ENCODE peak calls at places on chromosome 3, in six cellular contexts. One of them, this sample, is unnamed.

GRCh38 chr3:9769012-9769411 is 735 bp downstream of the CAMK1 start:
- DNase-seq in A549: no peak
- DNase-seq in epithelial cell of proximal tubule: no peak
- DNase-seq in left lung: no peak
- DNase-seq in DND-41: no peak
- DNase-seq in mammary epithelial cell: no peak
- DNase-seq in this sample: no peak

GRCh38 chr3:71973337-71974030 is 188.5 kb upstream of the PROK2 start:
- DNase-seq in A549: no peak
- DNase-seq in epithelial cell of proximal tubule: no peak
- DNase-seq in left lung: peak; percentile 60
- DNase-seq in DND-41: no peak
- DNase-seq in mammary epithelial cell: peak; percentile 71
- DNase-seq in this sample: no peak

GRCh38 chr3:11508346-11509174 is 135.2 kb downstream of the VGLL4 start:
- DNase-seq in A549: no peak
- DNase-seq in epithelial cell of proximal tubule: no peak
- DNase-seq in left lung: no peak
- DNase-seq in DND-41: no peak
- DNase-seq in mammary epithelial cell: no peak
- DNase-seq in this sample: no peak

GRCh38 chr3:73680696-73681095 is 56.0 kb upstream of the PDZRN3 start:
- DNase-seq in A549: no peak
- DNase-seq in epithelial cell of proximal tubule: no peak
- DNase-seq in left lung: no peak
- DNase-seq in DND-41: no peak
- DNase-seq in mammary epithelial cell: no peak
- DNase-seq in this sample: no peak

GRCh38 chr3:1190576-1190975 is 97.8 kb downstream of the CNTN6 start:
- DNase-seq in A549: no peak
- DNase-seq in epithelial cell of proximal tubule: no peak
- DNase-seq in left lung: no peak
- DNase-seq in DND-41: no peak
- DNase-seq in mammary epithelial cell: peak; percentile 2
- DNase-seq in this sample: no peak

GRCh38 chr3:110519066-110519465 is 552.5 kb upstream of the NECTIN3 start:
- DNase-seq in A549: no peak
- DNase-seq in epithelial cell of proximal tubule: no peak
- DNase-seq in left lung: no peak
- DNase-seq in DND-41: no peak
- DNase-seq in mammary epithelial cell: no peak
- DNase-seq in this sample: no peak

GRCh38 chr3:152083058-152083457 is 185.7 kb upstream of the MBNL1 start:
- DNase-seq in A549: no peak
- DNase-seq in epithelial cell of proximal tubule: no peak
- DNase-seq in left lung: no peak
- DNase-seq in DND-41: no peak
- DNase-seq in mammary epithelial cell: no peak
- DNase-seq in this sample: no peak

GRCh38 chr3:196611761-196612483 is 27.6 kb upstream of the NRROS start:
- DNase-seq in A549: no peak
- DNase-seq in epithelial cell of proximal tubule: no peak
- DNase-seq in left lung: no peak
- DNase-seq in DND-41: peak; percentile 76
- DNase-seq in mammary epithelial cell: no peak
- DNase-seq in this sample: no peak

GRCh38 chr3:159632847-159633246 is 355.8 kb upstream of the IL12A start:
- DNase-seq in A549: no peak
- DNase-seq in epithelial cell of proximal tubule: no peak
- DNase-seq in left lung: no peak
- DNase-seq in DND-41: no peak
- DNase-seq in mammary epithelial cell: no peak
- DNase-seq in this sample: no peak

GRCh38 chr3:4666078-4666477 is 172.9 kb downstream of the ITPR1 start:
- DNase-seq in A549: no peak
- DNase-seq in epithelial cell of proximal tubule: no peak
- DNase-seq in left lung: no peak
- DNase-seq in DND-41: no peak
- DNase-seq in mammary epithelial cell: no peak
- DNase-seq in this sample: no peak

GRCh38 chr3:123365450-123366143 is 83.3 kb downstream of the ADCY5 start:
- DNase-seq in A549: peak; percentile 64
- DNase-seq in epithelial cell of proximal tubule: no peak
- DNase-seq in left lung: no peak
- DNase-seq in DND-41: no peak
- DNase-seq in mammary epithelial cell: peak; percentile 22
- DNase-seq in this sample: no peak

GRCh38 chr3:94187697-94188096 is 124.8 kb downstream of the NSUN3 start:
- DNase-seq in A549: no peak
- DNase-seq in epithelial cell of proximal tubule: no peak
- DNase-seq in left lung: no peak
- DNase-seq in DND-41: no peak
- DNase-seq in mammary epithelial cell: no peak
- DNase-seq in this sample: no peak

GRCh38 chr3:126959921-126960603 is 22.9 kb upstream of the PLXNA1 start:
- DNase-seq in A549: peak; percentile 49
- DNase-seq in epithelial cell of proximal tubule: no peak
- DNase-seq in left lung: no peak
- DNase-seq in DND-41: no peak
- DNase-seq in mammary epithelial cell: peak; percentile 64
- DNase-seq in this sample: peak; percentile 27

GRCh38 chr3:42247576-42248027 is 18.4 kb downstream of the CCK start:
- DNase-seq in A549: peak; percentile 25
- DNase-seq in epithelial cell of proximal tubule: no peak
- DNase-seq in left lung: no peak
- DNase-seq in DND-41: peak; percentile 60
- DNase-seq in mammary epithelial cell: peak; percentile 50
- DNase-seq in this sample: peak; percentile 57

GRCh38 chr3:193883551-193883950 is 252.4 kb upstream of the HES1 start:
- DNase-seq in A549: no peak
- DNase-seq in epithelial cell of proximal tubule: peak; percentile 61
- DNase-seq in left lung: no peak
- DNase-seq in DND-41: no peak
- DNase-seq in mammary epithelial cell: peak; percentile 64
- DNase-seq in this sample: no peak

GRCh38 chr3:16945330-16945729 is 60.6 kb downstream of the PLCL2 start:
- DNase-seq in A549: no peak
- DNase-seq in epithelial cell of proximal tubule: no peak
- DNase-seq in left lung: no peak
- DNase-seq in DND-41: no peak
- DNase-seq in mammary epithelial cell: no peak
- DNase-seq in this sample: no peak

GRCh38 chr3:58522759-58523425 is 14.1 kb downstream of the ACOX2 start:
- DNase-seq in A549: no peak
- DNase-seq in epithelial cell of proximal tubule: no peak
- DNase-seq in left lung: no peak
- DNase-seq in DND-41: no peak
- DNase-seq in mammary epithelial cell: no peak
- DNase-seq in this sample: no peak

GRCh38 chr3:70264122-70264780 is 48.2 kb downstream of the MDFIC2 start:
- DNase-seq in A549: no peak
- DNase-seq in epithelial cell of proximal tubule: peak; percentile 99
- DNase-seq in left lung: no peak
- DNase-seq in DND-41: no peak
- DNase-seq in mammary epithelial cell: no peak
- DNase-seq in this sample: no peak

GRCh38 chr3:132318451-132318850 is 1.2 kb downstream of the ACP3 start:
- DNase-seq in A549: no peak
- DNase-seq in epithelial cell of proximal tubule: no peak
- DNase-seq in left lung: no peak
- DNase-seq in DND-41: no peak
- DNase-seq in mammary epithelial cell: peak; percentile 57
- DNase-seq in this sample: no peak

GRCh38 chr3:180683816-180684215 is 4.5 kb upstream of the CCDC39 start:
- DNase-seq in A549: no peak
- DNase-seq in epithelial cell of proximal tubule: no peak
- DNase-seq in left lung: no peak
- DNase-seq in DND-41: no peak
- DNase-seq in mammary epithelial cell: no peak
- DNase-seq in this sample: no peak

GRCh38 chr3:48688032-48688736 is 2.5 kb upstream of the NCKIPSD start:
- DNase-seq in A549: no peak
- DNase-seq in epithelial cell of proximal tubule: no peak
- DNase-seq in left lung: no peak
- DNase-seq in DND-41: no peak
- DNase-seq in mammary epithelial cell: no peak
- DNase-seq in this sample: no peak
- TF ChIP-seq CTCF in A549: no peak
- TF ChIP-seq CTCF in epithelial cell of proximal tubule: no peak
- TF ChIP-seq CTCF in left lung: no peak
- TF ChIP-seq CTCF in DND-41: no peak
- TF ChIP-seq CTCF in mammary epithelial cell: no peak
- TF ChIP-seq CTCF in this sample: no peak

GRCh38 chr3:12544652-12545472 is 437 bp downstream of the MKRN2OS start:
- DNase-seq in A549: no peak
- DNase-seq in epithelial cell of proximal tubule: no peak
- DNase-seq in left lung: no peak
- DNase-seq in DND-41: no peak
- DNase-seq in mammary epithelial cell: no peak
- DNase-seq in this sample: no peak
- H3K4me3 ChIP-seq in A549: no peak overlapping the region
- H3K4me3 ChIP-seq in epithelial cell of proximal tubule: peak overlapping the region; percentile 43
- H3K4me3 ChIP-seq in left lung: peak overlapping the region; percentile 1
- H3K4me3 ChIP-seq in DND-41: no peak overlapping the region
- H3K4me3 ChIP-seq in mammary epithelial cell: peak overlapping the region; percentile 57
- H3K4me3 ChIP-seq in this sample: no peak overlapping the region

DNA sequence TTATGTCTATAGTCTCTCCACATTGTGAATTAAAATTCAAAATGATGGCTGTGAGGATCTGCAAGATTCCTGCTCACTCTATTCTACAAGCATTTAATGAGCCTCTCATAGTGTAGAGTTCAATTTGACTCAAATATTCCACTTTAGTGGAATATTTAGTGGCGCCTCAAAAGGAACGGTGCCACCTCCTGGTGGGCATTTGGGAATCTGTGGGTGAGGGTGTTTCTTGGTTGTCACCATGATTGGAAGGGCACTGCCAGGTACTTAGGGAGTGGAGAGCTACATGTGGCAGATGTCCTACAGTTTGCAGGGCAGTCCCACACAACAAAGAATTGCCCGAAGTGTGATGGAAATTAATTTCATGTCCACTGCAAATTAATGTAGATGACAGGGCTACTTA is 21.5 kb upstream of the KCNMB3 start:
- DNase-seq in A549: no peak
- DNase-seq in epithelial cell of proximal tubule: no peak
- DNase-seq in left lung: no peak
- DNase-seq in DND-41: no peak
- DNase-seq in mammary epithelial cell: no peak
- DNase-seq in this sample: no peak
- TF ChIP-seq CTCF in A549: no peak
- TF ChIP-seq CTCF in epithelial cell of proximal tubule: peak; percentile 49
- TF ChIP-seq CTCF in left lung: no peak
- TF ChIP-seq CTCF in DND-41: peak; percentile 54
- TF ChIP-seq CTCF in mammary epithelial cell: peak; percentile 24
- TF ChIP-seq CTCF in this sample: peak; percentile 40

GRCh38 chr3:24494616-24495333 is at the start of gene THRB:
- DNase-seq in A549: peak; percentile 68
- DNase-seq in epithelial cell of proximal tubule: no peak
- DNase-seq in left lung: peak; percentile 77
- DNase-seq in DND-41: no peak
- DNase-seq in mammary epithelial cell: peak; percentile 77
- DNase-seq in this sample: no peak

GRCh38 chr3:24493951-24494615 is 567 bp downstream of the THRB start:
- DNase-seq in A549: peak; percentile 55
- DNase-seq in epithelial cell of proximal tubule: no peak
- DNase-seq in left lung: peak; percentile 66
- DNase-seq in DND-41: no peak
- DNase-seq in mammary epithelial cell: peak; percentile 69
- DNase-seq in this sample: no peak

GRCh38 chr3:24495334-24495994 is 814 bp upstream of the THRB start:
- DNase-seq in A549: peak; percentile 70
- DNase-seq in epithelial cell of proximal tubule: no peak
- DNase-seq in left lung: peak; percentile 56
- DNase-seq in DND-41: no peak
- DNase-seq in mammary epithelial cell: peak; percentile 67
- DNase-seq in this sample: no peak

GRCh38 chr3:24490151-24490550 is 4.5 kb downstream of the THRB start:
- DNase-seq in A549: no peak
- DNase-seq in epithelial cell of proximal tubule: no peak
- DNase-seq in left lung: no peak
- DNase-seq in DND-41: no peak
- DNase-seq in mammary epithelial cell: no peak
- DNase-seq in this sample: no peak

GRCh38 chr3:24492971-24493551 is 1.6 kb downstream of the THRB start:
- DNase-seq in A549: no peak
- DNase-seq in epithelial cell of proximal tubule: no peak
- DNase-seq in left lung: no peak
- DNase-seq in DND-41: no peak
- DNase-seq in mammary epithelial cell: no peak
- DNase-seq in this sample: no peak
- H3K4me3 ChIP-seq in A549: peak overlapping the region; percentile 93
- H3K4me3 ChIP-seq in epithelial cell of proximal tubule: peak overlapping the region; percentile 86
- H3K4me3 ChIP-seq in left lung: peak overlapping the region; percentile 59
- H3K4me3 ChIP-seq in DND-41: no peak overlapping the region
- H3K4me3 ChIP-seq in mammary epithelial cell: peak overlapping the region; percentile 91
- H3K4me3 ChIP-seq in this sample: no peak overlapping the region

GRCh38 chr3:60582285-60582684 is 669.0 kb downstream of the FHIT start:
- DNase-seq in A549: no peak
- DNase-seq in epithelial cell of proximal tubule: no peak
- DNase-seq in left lung: no peak
- DNase-seq in DND-41: no peak
- DNase-seq in mammary epithelial cell: no peak
- DNase-seq in this sample: no peak
- TF ChIP-seq CTCF in A549: no peak
- TF ChIP-seq CTCF in epithelial cell of proximal tubule: peak; percentile 53
- TF ChIP-seq CTCF in left lung: peak; percentile 20
- TF ChIP-seq CTCF in DND-41: no peak
- TF ChIP-seq CTCF in mammary epithelial cell: peak; percentile 31
- TF ChIP-seq CTCF in this sample: peak; percentile 31

DNA sequence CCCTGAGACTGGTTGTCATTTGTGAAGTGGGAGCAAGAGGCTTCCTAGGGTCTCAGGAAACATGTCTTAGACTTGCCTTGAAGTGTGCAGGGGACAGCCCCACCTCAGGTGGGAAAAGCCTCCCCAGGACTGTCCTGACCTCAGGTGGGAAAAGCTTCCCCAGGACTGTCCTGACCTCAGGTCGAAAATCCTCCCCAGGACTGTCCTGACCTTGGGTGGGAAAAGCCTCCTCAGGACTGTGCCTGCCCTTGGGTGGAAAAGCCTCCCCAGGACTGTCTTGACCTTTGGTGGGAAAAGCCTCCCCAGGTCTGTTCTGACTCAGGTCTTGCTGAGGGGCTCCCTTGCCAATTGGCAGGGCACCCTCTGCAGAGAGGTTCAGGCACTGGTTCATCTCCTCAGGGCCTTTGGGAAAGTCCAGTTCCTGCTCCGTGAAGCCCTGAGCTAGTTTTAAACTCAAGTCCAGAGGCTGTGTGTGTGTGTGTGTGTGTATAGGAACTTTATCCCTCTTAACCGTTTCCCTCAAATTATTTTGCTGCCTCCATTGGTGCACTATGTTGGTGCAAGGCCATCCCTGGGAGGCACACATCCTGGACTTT is 64.7 kb downstream of the WNT7A start:
- DNase-seq in A549: no peak
- DNase-seq in epithelial cell of proximal tubule: no peak
- DNase-seq in left lung: no peak
- DNase-seq in DND-41: no peak
- DNase-seq in mammary epithelial cell: no peak
- DNase-seq in this sample: no peak
- H3K4me3 ChIP-seq in A549: no peak overlapping the region
- H3K4me3 ChIP-seq in epithelial cell of proximal tubule: no peak overlapping the region
- H3K4me3 ChIP-seq in left lung: no peak overlapping the region
- H3K4me3 ChIP-seq in DND-41: no peak overlapping the region
- H3K4me3 ChIP-seq in mammary epithelial cell: no peak overlapping the region
- H3K4me3 ChIP-seq in this sample: no peak overlapping the region

GRCh38 chr3:174329321-174329720 is 529.8 kb upstream of the NAALADL2 start:
- DNase-seq in A549: no peak
- DNase-seq in epithelial cell of proximal tubule: peak; percentile 6
- DNase-seq in left lung: no peak
- DNase-seq in DND-41: no peak
- DNase-seq in mammary epithelial cell: no peak
- DNase-seq in this sample: peak; percentile 33
- TF ChIP-seq CTCF in A549: no peak
- TF ChIP-seq CTCF in epithelial cell of proximal tubule: no peak
- TF ChIP-seq CTCF in left lung: no peak
- TF ChIP-seq CTCF in DND-41: no peak
- TF ChIP-seq CTCF in mammary epithelial cell: no peak
- TF ChIP-seq CTCF in this sample: no peak